ENCODE peak calls at places on chromosomes 1 and 21, in five cellular contexts. One of them, this sample, is unnamed.

GRCh38 chr1:40802078-40803075 is 18.8 kb downstream of the KCNQ4 start:
- DNase-seq in mesenchymal stem cell: peak; percentile 76
- DNase-seq in right atrium auricular region: peak; percentile 79
- DNase-seq in A549: peak; percentile 65
- DNase-seq in esophagus squamous epithelium: peak; percentile 32
- DNase-seq in this sample: no peak

GRCh38 chr1:51548986-51549619 is 30.0 kb upstream of the EPS15 start:
- DNase-seq in mesenchymal stem cell: no peak
- DNase-seq in right atrium auricular region: no peak
- DNase-seq in A549: no peak
- DNase-seq in esophagus squamous epithelium: no peak
- DNase-seq in this sample: no peak

GRCh38 chr1:34013958-34014737 is 150.3 kb downstream of the HMGB4 start:
- DNase-seq in mesenchymal stem cell: no peak
- DNase-seq in right atrium auricular region: no peak
- DNase-seq in A549: peak; percentile 4
- DNase-seq in esophagus squamous epithelium: no peak
- DNase-seq in this sample: no peak

GRCh38 chr1:45356186-45356585 is 15.9 kb upstream of the MUTYH start:
- DNase-seq in mesenchymal stem cell: no peak
- DNase-seq in right atrium auricular region: no peak
- DNase-seq in A549: no peak
- DNase-seq in esophagus squamous epithelium: no peak
- DNase-seq in this sample: no peak

GRCh38 chr1:247054992-247055415 is 23.6 kb downstream of the ZNF670 start:
- DNase-seq in mesenchymal stem cell: peak; percentile 8
- DNase-seq in right atrium auricular region: no peak
- DNase-seq in A549: no peak
- DNase-seq in esophagus squamous epithelium: no peak
- DNase-seq in this sample: no peak

GRCh38 chr1:202349263-202349928 is 897 bp downstream of the PPP1R12B start:
- DNase-seq in mesenchymal stem cell: peak; percentile 95
- DNase-seq in right atrium auricular region: no peak
- DNase-seq in A549: peak; percentile 57
- DNase-seq in esophagus squamous epithelium: no peak
- DNase-seq in this sample: no peak

GRCh38 chr1:154410185-154410827 is 5.2 kb downstream of the IL6R start:
- DNase-seq in mesenchymal stem cell: no peak
- DNase-seq in right atrium auricular region: no peak
- DNase-seq in A549: no peak
- DNase-seq in esophagus squamous epithelium: no peak
- DNase-seq in this sample: no peak

GRCh38 chr1:18110968-18111367 is 3.4 kb downstream of the IGSF21 start:
- DNase-seq in mesenchymal stem cell: no peak
- DNase-seq in right atrium auricular region: no peak
- DNase-seq in A549: no peak
- DNase-seq in esophagus squamous epithelium: no peak
- DNase-seq in this sample: no peak

GRCh38 chr21:35179990-35180557 is 131.0 kb upstream of the RUNX1 start:
- DNase-seq in mesenchymal stem cell: peak; percentile 57
- DNase-seq in right atrium auricular region: no peak
- DNase-seq in A549: no peak
- DNase-seq in esophagus squamous epithelium: no peak
- DNase-seq in this sample: no peak

GRCh38 chr1:151060241-151061011 is at the start of gene MLLT11:
- DNase-seq in mesenchymal stem cell: peak; percentile 91
- DNase-seq in right atrium auricular region: peak; percentile 71
- DNase-seq in A549: peak; percentile 73
- DNase-seq in esophagus squamous epithelium: no peak
- DNase-seq in this sample: no peak

GRCh38 chr1:204709021-204709420 is 23.5 kb upstream of the LRRN2 start:
- DNase-seq in mesenchymal stem cell: no peak
- DNase-seq in right atrium auricular region: no peak
- DNase-seq in A549: no peak
- DNase-seq in esophagus squamous epithelium: no peak
- DNase-seq in this sample: no peak

GRCh38 chr1:226082587-226082917 is 20.0 kb downstream of the H3-3A start:
- DNase-seq in mesenchymal stem cell: no peak
- DNase-seq in right atrium auricular region: no peak
- DNase-seq in A549: no peak
- DNase-seq in esophagus squamous epithelium: no peak
- DNase-seq in this sample: no peak

DNA sequence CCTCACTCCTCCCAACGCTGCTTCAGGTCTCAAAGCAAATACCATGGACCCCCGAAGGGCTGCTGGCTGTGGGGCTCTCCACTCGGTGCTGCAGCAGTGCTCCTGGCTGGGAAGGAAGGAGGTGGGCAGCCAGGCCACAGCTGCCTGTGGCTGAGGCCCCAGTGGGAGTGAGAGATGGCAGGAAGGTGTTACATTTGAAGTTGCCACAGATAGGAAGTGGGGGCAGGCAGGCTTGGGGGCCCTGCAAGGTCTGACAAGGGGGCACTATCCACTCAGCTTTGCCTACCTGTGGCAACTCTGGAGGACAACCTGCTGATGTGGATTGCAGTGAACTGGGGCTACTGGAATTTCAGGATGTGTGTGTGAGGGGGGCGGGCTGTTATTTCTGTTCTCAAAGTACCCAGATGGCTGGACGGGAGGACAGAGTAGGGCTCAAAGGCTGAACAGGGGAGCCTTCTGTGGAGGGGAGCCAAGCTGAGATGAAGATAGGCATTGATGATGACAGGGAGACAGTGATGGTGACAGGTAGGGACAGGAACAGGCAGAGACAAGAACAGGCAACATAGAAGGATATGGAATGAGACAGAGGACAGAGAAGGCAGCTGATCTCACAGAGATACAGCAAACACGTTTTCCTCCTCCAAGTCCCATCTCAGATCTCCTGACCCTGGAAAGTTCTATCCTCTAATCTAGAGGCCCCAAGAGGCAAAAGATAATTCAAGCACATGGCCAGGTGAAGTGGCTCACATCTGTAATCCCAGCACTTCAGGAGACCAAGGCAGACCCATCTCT is 1.8 kb downstream of the ZNF683 start:
- DNase-seq in mesenchymal stem cell: no peak
- DNase-seq in right atrium auricular region: no peak
- DNase-seq in A549: no peak
- DNase-seq in esophagus squamous epithelium: no peak
- DNase-seq in this sample: no peak
- H3K4me1 ChIP-seq in mesenchymal stem cell: peaks cover 2% of the 10 kb centered on the region
- H3K4me1 ChIP-seq in right atrium auricular region: no peaks in the 10 kb centered on the region
- H3K4me1 ChIP-seq in A549: peaks cover 6% of the 10 kb centered on the region
- H3K4me1 ChIP-seq in esophagus squamous epithelium: no peaks in the 10 kb centered on the region
- H3K4me1 ChIP-seq in this sample: no peaks in the 10 kb centered on the region

GRCh38 chr1:186843261-186843660 is 14.5 kb downstream of the PLA2G4A start:
- DNase-seq in mesenchymal stem cell: no peak
- DNase-seq in right atrium auricular region: no peak
- DNase-seq in A549: no peak
- DNase-seq in esophagus squamous epithelium: no peak
- DNase-seq in this sample: no peak
- H3K4me1 ChIP-seq in mesenchymal stem cell: no peaks in the 10 kb centered on the region
- H3K4me1 ChIP-seq in right atrium auricular region: peaks cover 9% of the 10 kb centered on the region
- H3K4me1 ChIP-seq in A549: peaks cover 63% of the 10 kb centered on the region
- H3K4me1 ChIP-seq in esophagus squamous epithelium: peaks cover 6% of the 10 kb centered on the region
- H3K4me1 ChIP-seq in this sample: peaks cover 54% of the 10 kb centered on the region

DNA sequence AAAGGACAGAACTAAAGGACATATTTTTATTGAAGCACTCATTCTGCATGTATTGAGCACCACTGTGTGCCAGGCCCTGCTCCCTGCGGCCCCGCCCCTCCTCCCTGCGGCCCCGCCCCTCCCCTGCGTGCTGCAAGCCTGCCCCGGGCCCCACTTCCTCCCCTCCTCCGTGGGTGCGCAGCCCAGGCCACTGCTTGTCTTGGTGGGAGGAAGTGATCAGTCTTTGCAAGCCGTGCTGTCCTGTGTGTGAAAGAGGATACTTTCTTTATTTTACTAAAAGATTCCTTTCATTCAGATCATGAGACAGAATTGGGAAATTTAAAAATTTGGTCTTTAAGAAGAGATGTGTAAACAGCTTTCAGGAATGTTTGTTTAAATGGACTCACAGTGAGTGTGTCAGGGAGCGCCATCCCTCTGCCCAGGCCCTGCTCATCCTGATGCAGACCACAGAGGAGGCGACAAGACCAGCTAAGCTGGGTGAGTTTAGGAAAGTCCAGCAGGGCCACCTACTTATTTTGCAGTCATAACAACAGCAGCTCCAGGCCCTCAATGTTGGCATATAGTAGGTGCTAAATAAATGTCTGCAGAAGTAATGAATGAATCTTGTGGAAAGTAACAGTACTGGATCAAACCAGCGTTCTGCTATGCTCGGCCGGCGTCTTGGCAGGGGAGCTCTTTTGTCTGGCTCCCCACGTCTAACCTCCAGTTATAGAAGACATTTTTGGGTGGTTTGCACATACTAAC is 88.3 kb upstream of the SELENON start:
- DNase-seq in mesenchymal stem cell: peak; percentile 62
- DNase-seq in right atrium auricular region: no peak
- DNase-seq in A549: no peak
- DNase-seq in esophagus squamous epithelium: no peak
- DNase-seq in this sample: no peak
- H3K4me1 ChIP-seq in mesenchymal stem cell: peaks cover 2% of the 10 kb centered on the region
- H3K4me1 ChIP-seq in right atrium auricular region: peaks cover 23% of the 10 kb centered on the region
- H3K4me1 ChIP-seq in A549: peaks cover 11% of the 10 kb centered on the region
- H3K4me1 ChIP-seq in esophagus squamous epithelium: peaks cover 13% of the 10 kb centered on the region
- H3K4me1 ChIP-seq in this sample: peaks cover 85% of the 10 kb centered on the region

GRCh38 chr1:12472798-12473551 is 145.0 kb downstream of the DHRS3 start:
- DNase-seq in mesenchymal stem cell: no peak
- DNase-seq in right atrium auricular region: no peak
- DNase-seq in A549: no peak
- DNase-seq in esophagus squamous epithelium: no peak
- DNase-seq in this sample: no peak
- H3K4me1 ChIP-seq in mesenchymal stem cell: no peaks in the 10 kb centered on the region
- H3K4me1 ChIP-seq in right atrium auricular region: peaks cover 64% of the 10 kb centered on the region
- H3K4me1 ChIP-seq in A549: peaks cover 28% of the 10 kb centered on the region
- H3K4me1 ChIP-seq in esophagus squamous epithelium: peaks cover 42% of the 10 kb centered on the region
- H3K4me1 ChIP-seq in this sample: peaks cover 71% of the 10 kb centered on the region

DNA sequence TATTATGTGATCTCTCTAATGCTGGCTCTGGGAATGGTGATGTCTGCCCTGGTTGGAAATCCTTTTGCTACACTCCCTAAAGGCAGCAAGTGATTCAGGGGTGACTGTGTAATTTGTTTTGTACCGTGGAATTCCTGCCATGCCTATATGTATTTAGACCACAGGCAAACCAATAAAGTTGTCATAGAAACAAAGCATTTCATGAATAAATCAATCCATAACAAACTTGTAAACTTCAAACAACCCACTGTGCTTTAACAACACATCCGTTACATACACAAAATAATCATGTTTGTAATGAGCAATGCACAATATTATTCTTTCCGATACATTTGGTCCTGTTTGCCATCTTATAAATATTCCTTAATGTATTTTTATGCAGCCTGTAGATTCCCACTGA is 330.3 kb upstream of the SNX7 start:
- DNase-seq in mesenchymal stem cell: no peak
- DNase-seq in right atrium auricular region: no peak
- DNase-seq in A549: peak; percentile 77
- DNase-seq in esophagus squamous epithelium: no peak
- DNase-seq in this sample: no peak
- H3K4me1 ChIP-seq in mesenchymal stem cell: peaks cover 4% of the 10 kb centered on the region
- H3K4me1 ChIP-seq in right atrium auricular region: no peaks in the 10 kb centered on the region
- H3K4me1 ChIP-seq in A549: peaks cover 45% of the 10 kb centered on the region
- H3K4me1 ChIP-seq in esophagus squamous epithelium: no peaks in the 10 kb centered on the region
- H3K4me1 ChIP-seq in this sample: peaks cover 19% of the 10 kb centered on the region

DNA sequence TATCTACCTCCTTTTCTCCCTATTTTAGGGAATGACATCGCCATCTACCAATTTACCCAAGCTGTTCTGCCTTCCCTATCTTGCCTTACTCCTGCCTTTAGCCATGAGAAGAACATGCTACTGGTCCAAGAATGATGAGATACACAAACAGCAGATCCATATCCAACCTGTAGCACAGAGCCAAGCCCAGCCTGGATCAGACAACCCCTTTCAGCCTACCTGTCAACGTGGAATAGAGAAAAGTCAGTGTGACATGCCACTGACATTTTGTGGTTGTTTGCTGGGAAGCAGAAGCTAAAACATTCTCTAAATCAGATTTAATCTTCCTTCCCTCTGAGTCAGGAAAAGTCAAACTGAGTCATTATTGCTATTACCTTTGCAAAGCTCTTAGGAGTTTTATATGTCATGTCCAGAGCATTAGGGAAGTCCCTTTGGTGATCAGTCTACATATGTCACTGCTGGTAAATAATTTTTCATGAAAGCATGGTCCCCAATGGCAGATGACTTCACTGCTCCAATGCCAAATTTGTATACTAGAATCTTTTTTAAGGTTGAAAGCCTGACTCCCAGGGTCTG is 143.1 kb downstream of the TPR start:
- DNase-seq in mesenchymal stem cell: no peak
- DNase-seq in right atrium auricular region: no peak
- DNase-seq in A549: no peak
- DNase-seq in esophagus squamous epithelium: no peak
- DNase-seq in this sample: no peak
- H3K4me1 ChIP-seq in mesenchymal stem cell: no peaks in the 10 kb centered on the region
- H3K4me1 ChIP-seq in right atrium auricular region: no peaks in the 10 kb centered on the region
- H3K4me1 ChIP-seq in A549: peaks cover 14% of the 10 kb centered on the region
- H3K4me1 ChIP-seq in esophagus squamous epithelium: no peaks in the 10 kb centered on the region
- H3K4me1 ChIP-seq in this sample: no peaks in the 10 kb centered on the region

GRCh38 chr1:58090640-58091039 is 455.9 kb downstream of the OMA1 start:
- DNase-seq in mesenchymal stem cell: no peak
- DNase-seq in right atrium auricular region: no peak
- DNase-seq in A549: no peak
- DNase-seq in esophagus squamous epithelium: no peak
- DNase-seq in this sample: no peak
- H3K4me1 ChIP-seq in mesenchymal stem cell: no peaks in the 10 kb centered on the region
- H3K4me1 ChIP-seq in right atrium auricular region: no peaks in the 10 kb centered on the region
- H3K4me1 ChIP-seq in A549: no peaks in the 10 kb centered on the region
- H3K4me1 ChIP-seq in esophagus squamous epithelium: no peaks in the 10 kb centered on the region
- H3K4me1 ChIP-seq in this sample: no peaks in the 10 kb centered on the region

GRCh38 chr1:55833452-55834160 is 618.4 kb upstream of the USP24 start:
- DNase-seq in mesenchymal stem cell: peak; percentile 24
- DNase-seq in right atrium auricular region: no peak
- DNase-seq in A549: no peak
- DNase-seq in esophagus squamous epithelium: no peak
- DNase-seq in this sample: no peak
- H3K4me1 ChIP-seq in mesenchymal stem cell: no peaks in the 10 kb centered on the region
- H3K4me1 ChIP-seq in right atrium auricular region: no peaks in the 10 kb centered on the region
- H3K4me1 ChIP-seq in A549: no peaks in the 10 kb centered on the region
- H3K4me1 ChIP-seq in esophagus squamous epithelium: no peaks in the 10 kb centered on the region
- H3K4me1 ChIP-seq in this sample: no peaks in the 10 kb centered on the region

DNA sequence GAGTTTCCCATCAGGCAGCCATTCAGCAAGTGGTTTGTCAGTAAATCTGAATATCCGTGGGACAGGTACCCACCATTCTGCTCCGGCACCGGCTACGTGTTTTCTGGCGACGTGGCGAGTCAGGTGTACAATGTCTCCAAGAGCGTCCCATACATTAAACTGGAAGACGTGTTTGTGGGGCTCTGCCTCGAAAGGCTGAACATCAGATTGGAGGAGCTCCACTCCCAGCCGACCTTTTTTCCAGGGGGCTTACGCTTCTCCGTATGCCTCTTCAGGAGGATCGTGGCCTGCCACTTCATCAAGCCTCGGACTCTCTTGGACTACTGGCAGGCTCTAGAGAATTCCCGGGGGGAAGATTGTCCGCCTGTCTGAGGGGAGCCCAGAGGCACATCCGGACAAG is 48.4 kb downstream of the B3GALT5 start:
- DNase-seq in mesenchymal stem cell: no peak
- DNase-seq in right atrium auricular region: peak; percentile 44
- DNase-seq in A549: no peak
- DNase-seq in esophagus squamous epithelium: no peak
- DNase-seq in this sample: no peak
- H3K4me1 ChIP-seq in mesenchymal stem cell: peaks cover 26% of the 10 kb centered on the region
- H3K4me1 ChIP-seq in right atrium auricular region: peaks cover 18% of the 10 kb centered on the region
- H3K4me1 ChIP-seq in A549: peaks cover 21% of the 10 kb centered on the region
- H3K4me1 ChIP-seq in esophagus squamous epithelium: peaks cover 4% of the 10 kb centered on the region
- H3K4me1 ChIP-seq in this sample: peaks cover 12% of the 10 kb centered on the region